ENCODE peak calls at places on chromosomes 5 and 9, in nine cellular contexts. One of them, this sample, is unnamed.
A peak's percentile ranks its signal among the peaks of the same experiment; 100 is the strongest.

GRCh38 chr5:72109625-72110024 is 2.4 kb downstream of the MAP1B start:
- DNase-seq in K562: no peak
- DNase-seq in spleen: no peak
- DNase-seq in endothelial cell of umbilical vein: no peak
- DNase-seq in transverse colon: no peak
- DNase-seq in tibial nerve: no peak
- DNase-seq in breast epithelium: no peak
- DNase-seq in H1: no peak
- DNase-seq in esophagus squamous epithelium: no peak
- DNase-seq in this sample: no peak

GRCh38 chr9:8457814-8458213 is 658.2 kb upstream of the DMAC1 start:
- DNase-seq in K562: no peak
- DNase-seq in spleen: no peak
- DNase-seq in endothelial cell of umbilical vein: no peak
- DNase-seq in transverse colon: no peak
- DNase-seq in tibial nerve: no peak
- DNase-seq in breast epithelium: no peak
- DNase-seq in H1: no peak
- DNase-seq in esophagus squamous epithelium: no peak
- DNase-seq in this sample: no peak

GRCh38 chr9:8600914-8601680 is 801.5 kb upstream of the DMAC1 start:
- DNase-seq in K562: no peak
- DNase-seq in spleen: no peak
- DNase-seq in endothelial cell of umbilical vein: no peak
- DNase-seq in transverse colon: no peak
- DNase-seq in tibial nerve: no peak
- DNase-seq in breast epithelium: no peak
- DNase-seq in H1: no peak
- DNase-seq in esophagus squamous epithelium: no peak
- DNase-seq in this sample: no peak

GRCh38 chr9:109588415-109588814 is 90.3 kb upstream of the PTPN3 start:
- DNase-seq in K562: no peak
- DNase-seq in spleen: no peak
- DNase-seq in endothelial cell of umbilical vein: no peak
- DNase-seq in transverse colon: no peak
- DNase-seq in tibial nerve: no peak
- DNase-seq in breast epithelium: no peak
- DNase-seq in H1: no peak
- DNase-seq in esophagus squamous epithelium: no peak
- DNase-seq in this sample: no peak

GRCh38 chr9:20351715-20352114 is 270.6 kb downstream of the MLLT3 start:
- DNase-seq in K562: no peak
- DNase-seq in spleen: no peak
- DNase-seq in endothelial cell of umbilical vein: no peak
- DNase-seq in transverse colon: no peak
- DNase-seq in tibial nerve: no peak
- DNase-seq in breast epithelium: no peak
- DNase-seq in H1: no peak
- DNase-seq in esophagus squamous epithelium: no peak
- DNase-seq in this sample: no peak

GRCh38 chr5:67095346-67095871 is 101.2 kb downstream of the CD180 start:
- DNase-seq in K562: no peak
- DNase-seq in spleen: no peak
- DNase-seq in endothelial cell of umbilical vein: peak; percentile 78
- DNase-seq in transverse colon: peak; percentile 72
- DNase-seq in tibial nerve: peak; percentile 69
- DNase-seq in breast epithelium: peak; percentile 67
- DNase-seq in H1: no peak
- DNase-seq in esophagus squamous epithelium: no peak
- DNase-seq in this sample: peak; percentile 73

GRCh38 chr9:16022228-16022627 is 469.4 kb downstream of the CCDC171 start:
- DNase-seq in K562: no peak
- DNase-seq in spleen: no peak
- DNase-seq in endothelial cell of umbilical vein: no peak
- DNase-seq in transverse colon: no peak
- DNase-seq in tibial nerve: no peak
- DNase-seq in breast epithelium: no peak
- DNase-seq in H1: no peak
- DNase-seq in esophagus squamous epithelium: no peak
- DNase-seq in this sample: no peak

GRCh38 chr9:14846871-14847311 is 63.3 kb downstream of the FREM1 start:
- DNase-seq in K562: peak; percentile 58
- DNase-seq in spleen: peak; percentile 76
- DNase-seq in endothelial cell of umbilical vein: peak; percentile 28
- DNase-seq in transverse colon: peak; percentile 56
- DNase-seq in tibial nerve: peak; percentile 20
- DNase-seq in breast epithelium: no peak
- DNase-seq in H1: peak; percentile 93
- DNase-seq in esophagus squamous epithelium: no peak
- DNase-seq in this sample: peak; percentile 26

GRCh38 chr9:20603524-20604268 is 18.6 kb downstream of the MLLT3 start:
- DNase-seq in K562: no peak
- DNase-seq in spleen: no peak
- DNase-seq in endothelial cell of umbilical vein: no peak
- DNase-seq in transverse colon: no peak
- DNase-seq in tibial nerve: no peak
- DNase-seq in breast epithelium: no peak
- DNase-seq in H1: no peak
- DNase-seq in esophagus squamous epithelium: no peak
- DNase-seq in this sample: no peak

GRCh38 chr9:37643214-37643613 is 7.5 kb upstream of the FRMPD1 start:
- DNase-seq in K562: no peak
- DNase-seq in spleen: no peak
- DNase-seq in endothelial cell of umbilical vein: no peak
- DNase-seq in transverse colon: no peak
- DNase-seq in tibial nerve: no peak
- DNase-seq in breast epithelium: no peak
- DNase-seq in H1: no peak
- DNase-seq in esophagus squamous epithelium: no peak
- DNase-seq in this sample: no peak

GRCh38 chr5:1755321-1755949 is 44.2 kb downstream of the MRPL36 start:
- DNase-seq in K562: no peak
- DNase-seq in spleen: no peak
- DNase-seq in endothelial cell of umbilical vein: no peak
- DNase-seq in transverse colon: peak; percentile 3
- DNase-seq in tibial nerve: no peak
- DNase-seq in breast epithelium: no peak
- DNase-seq in H1: peak; percentile 39
- DNase-seq in esophagus squamous epithelium: no peak
- DNase-seq in this sample: no peak

DNA sequence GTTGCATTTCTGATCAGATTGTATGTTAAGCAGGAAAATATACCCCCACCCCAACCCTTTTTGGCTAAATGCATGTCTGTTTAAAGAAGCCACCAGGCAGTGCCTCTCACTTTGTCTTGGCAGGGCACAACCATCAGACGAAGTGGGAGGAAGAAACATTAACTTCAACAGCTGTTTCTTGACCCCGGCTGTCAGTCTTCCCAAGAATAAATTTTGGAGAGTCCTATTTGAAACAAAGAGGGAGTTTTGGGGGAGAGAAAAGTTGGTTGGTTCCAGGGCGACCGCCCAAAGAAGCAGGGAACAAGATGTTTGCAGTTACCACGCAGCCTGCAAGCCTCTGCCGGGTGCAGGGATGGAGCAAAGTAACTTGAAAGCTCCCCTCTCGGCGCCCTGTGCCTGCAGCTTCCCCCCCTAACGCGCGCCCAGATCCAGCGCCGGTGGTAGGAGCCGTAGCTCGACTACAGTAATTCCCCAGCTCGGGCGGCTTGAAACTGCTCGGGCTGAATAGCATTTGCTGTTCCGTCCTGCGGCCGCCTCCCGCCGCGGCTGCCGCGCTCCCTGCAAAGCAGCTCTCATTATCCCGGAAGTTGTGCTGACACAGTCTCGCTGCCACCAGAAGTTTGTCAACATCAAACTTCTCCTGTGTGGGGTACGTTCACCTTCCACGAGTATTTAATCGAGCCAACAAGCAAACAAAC is 100.7 kb upstream of the SSBP2 start:
- DNase-seq in K562: peak; percentile 82
- DNase-seq in spleen: peak; percentile 98
- DNase-seq in endothelial cell of umbilical vein: peak; percentile 94
- DNase-seq in transverse colon: peak; percentile 97
- DNase-seq in tibial nerve: peak; percentile 94
- DNase-seq in breast epithelium: peak; percentile 92
- DNase-seq in H1: peak; percentile 97
- DNase-seq in esophagus squamous epithelium: peak; percentile 62
- DNase-seq in this sample: peak; percentile 98
- TF ChIP-seq POLR2A in K562: peak; percentile 69
- TF ChIP-seq POLR2A in spleen: no peak
- TF ChIP-seq POLR2A in endothelial cell of umbilical vein: peak; percentile 88
- TF ChIP-seq POLR2A in transverse colon: peak; percentile 62
- TF ChIP-seq POLR2A in tibial nerve: peak; percentile 64
- TF ChIP-seq POLR2A in breast epithelium: peak; percentile 30
- TF ChIP-seq POLR2A in H1: peak; percentile 44
- TF ChIP-seq POLR2A in esophagus squamous epithelium: no peak
- TF ChIP-seq POLR2A in this sample: peak; percentile 58

DNA sequence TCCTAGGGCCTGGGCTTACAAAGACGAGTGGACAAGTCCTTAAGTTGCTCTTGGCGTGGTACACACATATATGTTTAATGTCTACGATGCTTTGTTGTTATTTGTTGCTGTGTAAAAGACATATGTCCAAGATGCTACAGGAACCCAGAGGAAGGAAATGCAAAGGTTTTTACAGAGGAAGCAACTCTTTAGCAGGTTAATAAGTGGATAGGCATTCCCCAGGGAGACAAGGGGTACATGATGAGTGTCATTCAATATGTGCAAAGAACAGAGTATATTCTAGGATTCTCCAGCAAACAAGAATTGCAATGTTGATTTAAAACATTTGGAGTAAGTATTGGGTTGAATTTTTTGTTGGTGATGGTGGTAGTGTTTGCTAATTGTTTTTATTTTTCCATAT is 92.1 kb downstream of the PIP5K1B start:
- DNase-seq in K562: no peak
- DNase-seq in spleen: no peak
- DNase-seq in endothelial cell of umbilical vein: no peak
- DNase-seq in transverse colon: no peak
- DNase-seq in tibial nerve: no peak
- DNase-seq in breast epithelium: no peak
- DNase-seq in H1: no peak
- DNase-seq in esophagus squamous epithelium: no peak
- DNase-seq in this sample: no peak
- H3K27me3 ChIP-seq in K562: no peaks in the 10 kb centered on the region
- H3K27me3 ChIP-seq in spleen: no peaks in the 10 kb centered on the region
- H3K27me3 ChIP-seq in endothelial cell of umbilical vein: peaks cover 21% of the 10 kb centered on the region
- H3K27me3 ChIP-seq in transverse colon: no peaks in the 10 kb centered on the region
- H3K27me3 ChIP-seq in tibial nerve: no peaks in the 10 kb centered on the region
- H3K27me3 ChIP-seq in breast epithelium: no peaks in the 10 kb centered on the region
- H3K27me3 ChIP-seq in H1: no peaks in the 10 kb centered on the region
- H3K27me3 ChIP-seq in esophagus squamous epithelium: no peaks in the 10 kb centered on the region
- H3K27me3 ChIP-seq in this sample: no peaks in the 10 kb centered on the region

GRCh38 chr9:126984969-126985368 is 70.4 kb downstream of the RALGPS1 start:
- DNase-seq in K562: no peak
- DNase-seq in spleen: no peak
- DNase-seq in endothelial cell of umbilical vein: no peak
- DNase-seq in transverse colon: peak; percentile 23
- DNase-seq in tibial nerve: peak; percentile 55
- DNase-seq in breast epithelium: no peak
- DNase-seq in H1: no peak
- DNase-seq in esophagus squamous epithelium: no peak
- DNase-seq in this sample: no peak
- H3K27ac ChIP-seq in K562: no peak overlapping the region
- H3K27ac ChIP-seq in spleen: no peak overlapping the region
- H3K27ac ChIP-seq in endothelial cell of umbilical vein: no peak overlapping the region
- H3K27ac ChIP-seq in transverse colon: peak overlapping the region; percentile 19
- H3K27ac ChIP-seq in tibial nerve: no peak overlapping the region
- H3K27ac ChIP-seq in breast epithelium: no peak overlapping the region
- H3K27ac ChIP-seq in H1: no peak overlapping the region
- H3K27ac ChIP-seq in esophagus squamous epithelium: peak overlapping the region; percentile 28
- H3K27ac ChIP-seq in this sample: peak overlapping the region; percentile 43

GRCh38 chr9:2017459-2018161 is 2.5 kb downstream of the SMARCA2 start:
- DNase-seq in K562: peak; percentile 47
- DNase-seq in spleen: peak; percentile 98
- DNase-seq in endothelial cell of umbilical vein: peak; percentile 67
- DNase-seq in transverse colon: peak; percentile 81
- DNase-seq in tibial nerve: peak; percentile 61
- DNase-seq in breast epithelium: peak; percentile 70
- DNase-seq in H1: peak; percentile 76
- DNase-seq in esophagus squamous epithelium: peak; percentile 62
- DNase-seq in this sample: peak; percentile 83
- TF ChIP-seq POLR2A in K562: no peak
- TF ChIP-seq POLR2A in spleen: no peak
- TF ChIP-seq POLR2A in endothelial cell of umbilical vein: peak; percentile 44
- TF ChIP-seq POLR2A in transverse colon: peak; percentile 82
- TF ChIP-seq POLR2A in tibial nerve: peak; percentile 45
- TF ChIP-seq POLR2A in breast epithelium: no peak
- TF ChIP-seq POLR2A in H1: no peak
- TF ChIP-seq POLR2A in esophagus squamous epithelium: peak; percentile 79
- TF ChIP-seq POLR2A in this sample: peak; percentile 47

This sample was measured in heart left ventricle.